ENCODE peak calls at places on chromosomes 3 and 15, in seven cellular contexts. Q, I, V, M, U, F and H are unnamed samples.

GRCh38 chr3:187063286-187064081 is 75.8 kb downstream of the RPL39L start:
- DNase-seq in Q (no peak), I (peak; percentile 11), V (no peak), M (no peak), U (peak; percentile 26), F (no peak), H (peak; percentile 56)

GRCh38 chr15:70867911-70868467 is 14.0 kb upstream of the LARP6 start:
- DNase-seq in Q (peak; percentile 56), I (no peak), V (no peak), M (peak; percentile 86), U (no peak), F (no peak), H (no peak)

GRCh38 chr15:78103406-78104118 is 11.2 kb downstream of the SH2D7 start:
- DNase-seq in Q (no peak), I (peak; percentile 58), V (no peak), M (no peak), U (peak; percentile 46), F (no peak), H (no peak)

GRCh38 chr3:112020653-112021052 is 13.9 kb upstream of the TMPRSS7 start:
- DNase-seq in Q (no peak), I (no peak), V (peak; percentile 40), M (no peak), U (no peak), F (peak; percentile 33), H (no peak)

GRCh38 chr3:151356791-151357460 is 27.6 kb upstream of the P2RY13 start:
- DNase-seq in Q (no peak), I (no peak), V (no peak), M (peak; percentile 53), U (no peak), F (no peak), H (no peak)

GRCh38 chr3:167382127-167382526 is 2.0 kb upstream of the ZBBX start:
- DNase-seq in Q (no peak), I (no peak), V (no peak), M (no peak), U (no peak), F (no peak), H (no peak)

GRCh38 chr15:101539492-101539891 is 50.0 kb upstream of the PCSK6 start:
- DNase-seq in Q (no peak), I (no peak), V (no peak), M (no peak), U (no peak), F (no peak), H (no peak)

GRCh38 chr15:98437752-98438151 is 210.6 kb upstream of the IGF1R start:
- DNase-seq in Q (no peak), I (no peak), V (no peak), M (no peak), U (no peak), F (no peak), H (no peak)

GRCh38 chr15:40914486-40914885 is 14.7 kb upstream of the DLL4 start:
- DNase-seq in Q (no peak), I (no peak), V (no peak), M (no peak), U (no peak), F (no peak), H (no peak)

GRCh38 chr15:73389971-73390544 is 21.3 kb upstream of the HCN4 start:
- DNase-seq in Q (no peak), I (no peak), V (no peak), M (no peak), U (no peak), F (no peak), H (no peak)

GRCh38 chr3:129001817-129002572 is 891 bp downstream of the EFCC1 start:
- DNase-seq in Q (no peak), I (no peak), V (peak; percentile 41), M (peak; percentile 29), U (peak; percentile 27), F (no peak), H (no peak)

GRCh38 chr3:126053949-126054569 is 29.9 kb downstream of the SLC41A3 start:
- DNase-seq in Q (no peak), I (no peak), V (no peak), M (no peak), U (no peak), F (no peak), H (no peak)

GRCh38 chr15:74383695-74384565 is 16.5 kb upstream of the CYP11A1 start:
- DNase-seq in Q (no peak), I (no peak), V (no peak), M (no peak), U (no peak), F (no peak), H (peak; percentile 75)

GRCh38 chr3:128279594-128279880 is 126.3 kb downstream of the EEFSEC start:
- DNase-seq in Q (no peak), I (no peak), V (no peak), M (peak; percentile 12), U (no peak), F (no peak), H (no peak)

GRCh38 chr15:78088773-78089080 is 3.6 kb upstream of the SH2D7 start:
- DNase-seq in Q (no peak), I (no peak), V (no peak), M (no peak), U (no peak), F (no peak), H (no peak)

GRCh38 chr3:138049157-138049919 is 39.4 kb downstream of the CLDN18 start:
- DNase-seq in Q (no peak), I (no peak), V (no peak), M (peak; percentile 64), U (no peak), F (no peak), H (no peak)

GRCh38 chr3:38227989-38228388 is 37.6 kb upstream of the SLC22A13 start:
- DNase-seq in Q (no peak), I (no peak), V (no peak), M (peak; percentile 90), U (no peak), F (no peak), H (no peak)

GRCh38 chr15:100340721-100341661 is 784 bp downstream of the ADAMTS17 start:
- DNase-seq in Q (no peak), I (peak; percentile 42), V (no peak), M (no peak), U (no peak), F (no peak), H (peak; percentile 27)

GRCh38 chr3:141452045-141452444 is 34.8 kb upstream of the RASA2 start:
- DNase-seq in Q (no peak), I (peak; percentile 62), V (peak; percentile 31), M (peak; percentile 83), U (peak; percentile 64), F (no peak), H (peak; percentile 15)

GRCh38 chr3:155026999-155027591 is 53.0 kb upstream of the MME start:
- DNase-seq in Q (no peak), I (no peak), V (no peak), M (peak; percentile 73), U (no peak), F (no peak), H (no peak)

DNA sequence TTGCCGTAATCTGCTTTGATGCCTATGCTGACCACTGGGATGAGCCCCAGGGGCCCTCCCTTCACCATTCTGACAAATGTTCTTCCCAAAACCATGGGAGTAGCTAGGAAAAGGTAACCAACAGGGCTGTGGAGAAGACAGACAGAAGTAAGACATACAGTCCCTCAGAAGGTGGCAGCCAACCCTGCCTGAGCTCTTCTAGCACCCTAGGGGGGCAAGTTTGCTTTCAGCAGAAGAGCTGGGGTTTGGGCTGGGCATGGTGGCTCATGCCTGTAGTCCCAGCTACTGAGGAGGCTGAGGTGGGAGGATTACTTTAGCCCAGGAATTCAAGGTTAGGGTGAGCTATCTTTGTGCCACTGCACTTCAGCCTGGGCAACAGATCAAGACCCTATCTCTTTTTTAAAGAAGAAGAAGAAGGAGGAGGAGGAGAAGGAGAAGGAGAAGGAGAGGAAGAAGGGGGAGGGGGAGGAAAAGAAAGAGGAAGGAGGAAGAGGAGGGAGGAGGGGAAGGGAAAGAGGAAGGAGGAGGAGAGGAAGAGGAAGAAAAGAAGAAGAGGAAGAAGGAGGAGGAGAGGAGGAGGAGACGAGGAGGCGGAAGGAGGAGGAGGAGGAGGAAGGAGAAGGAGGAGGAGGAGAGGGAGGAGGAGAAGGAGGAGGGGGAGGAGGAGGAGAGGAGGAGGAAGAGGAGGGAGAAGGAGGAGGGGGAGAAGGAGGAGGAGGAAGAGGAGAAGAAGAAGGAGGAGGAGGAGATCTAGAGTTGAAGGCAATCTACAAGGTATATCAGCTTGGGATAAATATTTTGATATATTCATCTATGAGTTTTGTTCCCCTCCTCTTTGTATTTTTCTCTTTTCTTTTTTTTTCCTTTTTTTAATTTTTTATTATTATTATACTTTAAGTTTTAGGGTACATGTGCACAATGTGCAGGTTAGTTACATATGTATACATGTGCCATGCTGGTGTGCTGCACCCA is 44.9 kb upstream of the ABHD2 start:
- DNase-seq in Q (no peak), I (no peak), V (no peak), M (no peak), U (no peak), F (no peak), H (no peak)
- H3K27me3 ChIP-seq in Q (no peaks in the 10 kb centered on the region), I (no peaks in the 10 kb centered on the region), V (peaks cover 3% of the 10 kb centered on the region), M (no peaks in the 10 kb centered on the region), U (no peaks in the 10 kb centered on the region), F (no peaks in the 10 kb centered on the region), H (no peaks in the 10 kb centered on the region)

GRCh38 chr3:107662586-107662985 is 139.8 kb downstream of the BBX start:
- DNase-seq in Q (no peak), I (no peak), V (no peak), M (peak; percentile 55), U (no peak), F (no peak), H (no peak)

GRCh38 chr3:107660316-107660976 is 137.7 kb downstream of the BBX start:
- DNase-seq in Q (no peak), I (peak; percentile 28), V (no peak), M (peak; percentile 89), U (peak; percentile 19), F (no peak), H (peak; percentile 31)

GRCh38 chr3:107661447-107662108 is 138.8 kb downstream of the BBX start:
- DNase-seq in Q (no peak), I (no peak), V (no peak), M (peak; percentile 55), U (no peak), F (no peak), H (peak; percentile 2)

GRCh38 chr3:107663266-107663665 is 140.5 kb downstream of the BBX start:
- DNase-seq in Q (no peak), I (no peak), V (no peak), M (no peak), U (no peak), F (no peak), H (no peak)

DNA sequence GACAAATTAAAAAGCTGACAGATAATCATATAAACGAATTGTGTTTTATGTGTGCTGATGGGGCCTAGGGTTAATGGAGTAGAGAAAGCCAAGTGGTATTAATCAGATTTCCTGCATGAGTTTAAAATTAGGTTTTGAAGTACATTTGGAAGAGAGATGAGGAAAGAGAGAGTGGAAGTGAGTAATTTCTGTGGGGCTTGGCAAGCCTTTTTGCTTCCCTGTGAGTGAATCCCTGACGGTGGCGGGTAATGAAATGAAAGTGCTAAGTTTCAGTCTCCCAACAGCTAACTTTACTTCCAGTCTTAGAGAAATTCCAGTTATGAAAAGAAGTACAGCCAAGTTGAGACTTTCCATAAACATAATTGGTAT is 139.3 kb downstream of the BBX start:
- DNase-seq in Q (peak; percentile 31), I (no peak), V (no peak), M (peak; percentile 77), U (no peak), F (no peak), H (no peak)
- H3K4me3 ChIP-seq in Q (no peak overlapping the region), I (no peak overlapping the region), V (no peak overlapping the region), M (peak overlapping the region; percentile 76), U (no peak overlapping the region), F (no peak overlapping the region), H (no peak overlapping the region)

GRCh38 chr15:88284441-88285106 is 28.0 kb upstream of the NTRK3 start:
- DNase-seq in Q (no peak), I (no peak), V (no peak), M (no peak), U (no peak), F (no peak), H (no peak)
- H3K27me3 ChIP-seq in Q (peaks cover 57% of the 10 kb centered on the region), I (peaks cover 4% of the 10 kb centered on the region), V (peaks cover 16% of the 10 kb centered on the region), M (peaks cover 33% of the 10 kb centered on the region), U (no peaks in the 10 kb centered on the region), F (peaks cover 6% of the 10 kb centered on the region), H (peaks cover 6% of the 10 kb centered on the region)

GRCh38 chr15:66841953-66842681 is 140.1 kb downstream of the SMAD6 start:
- DNase-seq in Q (peak; percentile 86), I (peak; percentile 8), V (peak; percentile 46), M (peak; percentile 96), U (no peak), F (peak; percentile 67), H (no peak)
- H3K4me3 ChIP-seq in Q (peak overlapping the region; percentile 35), I (no peak overlapping the region), V (peak overlapping the region; percentile 41), M (peak overlapping the region; percentile 71), U (no peak overlapping the region), F (peak overlapping the region; percentile 59), H (no peak overlapping the region)